ENCODE peak calls at places on chromosome X, in five cellular contexts. F is mammary epithelial cell, Y is cardiac muscle cell, G is RWPE2, U is A549. H is an unnamed sample.

GRCh38 chrX:70960728-70961127 is 29.8 kb upstream of the SLC7A3 start:
- DNase-seq in U (peak), G (no peak), Y (no peak), F (no peak), H (no peak)

GRCh38 chrX:136671006-136671610 is 23.1 kb downstream of the CD40LG start:
- DNase-seq in F (no peak), G (no peak), U (no peak), Y (no peak), H (no peak)

GRCh38 chrX:123830309-123830708 is 29.5 kb upstream of the XIAP start:
- DNase-seq in U (peak), F (peak), Y (no peak), G (peak), H (no peak)

GRCh38 chrX:10533686-10534365 is 86.6 kb downstream of the MID1 start:
- DNase-seq in G (no peak), F (peak), U (no peak), Y (no peak), H (no peak)

GRCh38 chrX:110415440-110416167 is 57.0 kb downstream of the RTL9 start:
- DNase-seq in F (peak), G (no peak), Y (no peak), U (no peak), H (no peak)

GRCh38 chrX:97402903-97403302 is 519.2 kb downstream of the RPA4 start:
- DNase-seq in Y (no peak), F (no peak), G (no peak), U (no peak), H (no peak)

GRCh38 chrX:810186-810585 is 179.6 kb downstream of the SHOX start:
- DNase-seq in U (no peak), G (no peak), Y (no peak), F (no peak), H (no peak)

GRCh38 chrX:108584617-108585211 is 145.1 kb downstream of the COL4A5 start:
- DNase-seq in G (no peak), F (peak), Y (peak), U (peak), H (no peak)

GRCh38 chrX:130994671-130995070 is 63.5 kb upstream of the ARHGAP36 start:
- DNase-seq in Y (peak), G (no peak), F (no peak), U (peak), H (no peak)

GRCh38 chrX:41666251-41666650 is 22.5 kb upstream of the GPR34 start:
- DNase-seq in U (no peak), F (no peak), G (no peak), Y (no peak), H (no peak)

GRCh38 chrX:131650637-131651410 is 107.0 kb downstream of the OR13H1 start:
- DNase-seq in U (no peak), G (no peak), Y (no peak), F (peak), H (no peak)

GRCh38 chrX:9467751-9468150 is 2.9 kb downstream of the TBL1X start:
- DNase-seq in Y (peak), F (no peak), G (no peak), U (no peak), H (no peak)

GRCh38 chrX:120274958-120275357 is 24.3 kb downstream of the ZBTB33 start:
- DNase-seq in Y (no peak), U (no peak), F (no peak), G (no peak), H (no peak)

GRCh38 chrX:40008841-40009461 is 88.8 kb downstream of the BCOR start:
- DNase-seq in G (no peak), F (no peak), U (no peak), Y (peak), H (no peak)

GRCh38 chrX:100748133-100748532 is 16.2 kb upstream of the SYTL4 start:
- DNase-seq in U (peak), G (no peak), F (peak), Y (no peak), H (no peak)

GRCh38 chrX:123217077-123217476 is 33.0 kb downstream of the GRIA3 start:
- DNase-seq in U (no peak), Y (no peak), G (no peak), F (no peak), H (no peak)

GRCh38 chrX:39157006-39157405 is 355.7 kb downstream of the MID1IP1 start:
- DNase-seq in F (no peak), Y (peak), G (no peak), U (no peak), H (no peak)

GRCh38 chrX:151896734-151897474 is 15.8 kb upstream of the MAGEA4 start:
- DNase-seq in G (no peak), U (peak), Y (no peak), F (no peak), H (peak)

GRCh38 chrX:49901068-49901467 is 21.3 kb upstream of the CLCN5 start:
- DNase-seq in F (no peak), G (no peak), Y (no peak), U (no peak), H (no peak)

GRCh38 chrX:130594453-130594916 is 192.7 kb downstream of the RBMX2 start:
- DNase-seq in Y (no peak), F (no peak), U (no peak), G (no peak), H (peak)

GRCh38 chrX:22748093-22748999 is 251.4 kb upstream of the DDX53 start:
- DNase-seq in G (no peak), F (peak), Y (peak), U (peak), H (no peak)

GRCh38 chrX:78029663-78030062 is 60.2 kb upstream of the PGAM4 start:
- DNase-seq in F (peak), Y (peak), G (no peak), U (peak), H (peak)

GRCh38 chrX:1239681-1240142 is 27.3 kb upstream of the CRLF2 start:
- DNase-seq in F (no peak), G (peak), U (no peak), Y (no peak), H (no peak)

GRCh38 chrX:126550816-126551215 is 1.8 kb downstream of the DCAF12L1 start:
- DNase-seq in Y (no peak), F (no peak), U (no peak), G (no peak), H (no peak)

GRCh38 chrX:16946361-16946964 is at the start of gene REPS2:
- DNase-seq in F (peak), U (peak), Y (peak), G (peak), H (no peak)

GRCh38 chrX:46447384-46447783 is 97.8 kb downstream of the ZNF674 start:
- DNase-seq in F (no peak), U (no peak), G (no peak), Y (no peak), H (no peak)

GRCh38 chrX:121365572-121366161 is 318.3 kb downstream of the GLUD2 start:
- DNase-seq in G (no peak), Y (no peak), U (no peak), F (no peak), H (no peak)

GRCh38 chrX:154731881-154732280 is 19.0 kb downstream of the GAB3 start:
- DNase-seq in Y (no peak), G (no peak), F (no peak), U (no peak), H (no peak)

DNA sequence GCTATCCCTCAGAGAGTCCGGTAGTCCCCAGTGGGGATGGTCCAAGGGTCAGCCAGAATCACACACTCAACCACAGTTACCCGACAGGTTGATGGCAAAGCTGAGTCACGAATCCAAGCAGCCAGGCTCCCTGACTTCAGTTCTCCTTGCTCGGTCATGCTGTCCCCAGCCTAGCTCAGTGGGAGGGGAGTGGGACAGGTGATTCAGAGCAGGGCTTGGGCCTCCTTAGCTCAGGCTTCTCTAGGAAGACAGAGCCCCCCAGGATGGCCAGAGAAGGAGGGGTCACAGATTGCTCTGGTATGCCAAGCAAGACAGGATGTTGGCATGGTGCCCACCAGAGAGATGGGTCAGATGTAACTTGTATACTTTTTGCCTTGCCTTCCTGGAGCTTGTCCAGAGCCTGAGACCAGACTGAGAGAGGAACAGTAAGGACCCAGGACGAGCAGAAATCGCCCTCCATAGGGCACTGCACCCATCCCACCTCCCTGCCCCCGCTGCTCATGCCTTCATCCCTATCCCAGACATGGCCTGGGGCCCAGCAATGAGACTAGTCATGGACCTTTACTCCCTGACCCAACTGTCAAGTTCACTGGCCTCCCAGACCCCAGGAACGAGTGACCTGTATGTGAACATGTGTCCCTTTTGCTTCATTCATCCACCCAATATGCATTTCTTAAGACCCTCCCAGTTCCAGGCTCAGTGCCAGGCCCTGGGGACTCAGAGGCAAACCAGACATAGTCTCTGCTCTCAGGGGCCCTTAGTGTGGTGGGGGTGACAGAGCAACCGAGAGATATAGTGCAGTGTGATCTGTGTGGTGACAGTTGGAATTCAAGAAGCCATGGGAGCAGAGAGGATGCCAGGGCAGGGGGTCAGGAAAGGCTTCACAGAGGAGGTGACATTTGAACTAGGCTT is 66.8 kb downstream of the EFNB1 start:
- DNase-seq in G (peak), F (peak), Y (peak), U (peak), H (no peak)
- H3K4me3 ChIP-seq in G (no peak), F (no peak), Y (no peak), U (no peak), H (no peak)

DNA sequence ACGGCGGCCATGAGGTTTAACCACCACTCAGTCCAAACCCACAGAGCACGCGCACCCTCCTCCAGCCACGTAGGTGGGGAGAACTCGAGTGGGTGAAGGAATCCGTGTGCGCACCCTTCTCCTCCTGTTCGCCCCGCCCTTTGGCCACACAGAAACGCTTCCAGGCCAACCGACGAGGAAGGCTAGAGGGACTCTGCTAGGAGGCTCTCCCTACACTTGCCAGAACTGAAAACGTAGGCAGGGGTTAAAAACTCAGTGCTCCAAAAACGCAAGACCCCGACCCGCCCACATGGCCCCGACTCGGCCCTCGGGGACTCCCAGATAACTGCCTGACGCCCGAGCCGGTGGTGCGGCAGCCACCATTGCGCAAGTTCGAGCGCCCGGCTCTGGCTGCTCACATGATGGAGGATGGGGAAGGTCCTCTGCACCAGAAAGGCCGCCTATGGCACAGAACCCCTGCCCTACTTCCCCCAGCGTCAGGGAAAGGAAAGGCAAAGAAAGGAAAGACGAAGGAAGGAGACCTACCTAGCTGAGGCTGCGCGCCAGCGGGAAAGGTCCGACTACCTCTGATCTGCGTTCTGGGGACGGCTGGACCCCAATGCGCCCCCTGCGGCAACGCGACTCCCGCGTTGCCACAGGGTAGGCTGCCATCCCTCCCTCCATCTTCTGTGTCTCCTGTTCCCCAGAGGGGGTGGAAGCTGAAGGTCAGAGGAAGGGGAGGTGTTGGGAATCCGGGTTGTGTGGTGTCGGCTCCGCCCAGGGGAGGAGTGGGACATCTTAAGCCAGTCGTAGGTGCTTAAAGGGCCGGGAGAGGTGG is 201.9 kb upstream of the AGTR2 start:
- DNase-seq in G (no peak), U (peak), Y (peak), F (peak), H (no peak)
- TF ChIP-seq CTCF in G (peak), U (peak), Y (peak), F (no peak), H (no peak)

DNA sequence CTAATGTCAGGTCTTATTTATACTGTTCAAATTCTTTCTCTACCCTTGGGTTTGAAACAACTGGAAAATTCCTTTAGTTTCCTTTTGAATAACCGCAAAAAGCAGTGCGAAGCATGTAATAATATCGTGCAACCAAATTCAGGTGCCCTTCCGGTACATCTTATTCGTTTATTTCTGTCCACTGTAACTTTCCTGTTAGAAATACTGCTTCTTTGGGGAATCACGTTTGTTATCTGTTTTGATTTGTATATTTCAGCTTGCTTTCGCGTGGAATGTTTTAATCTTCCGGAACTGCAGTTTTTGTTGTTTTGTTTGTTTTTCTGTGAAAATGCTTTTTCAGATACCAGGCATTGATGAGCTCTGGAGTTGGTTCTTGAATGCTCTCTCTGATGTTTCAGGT is 85.7 kb upstream of the HPRT1 start:
- DNase-seq in Y (no peak), G (no peak), U (peak), F (peak), H (no peak)
- H3K4me3 ChIP-seq in Y (peak), G (peak), U (peak), F (peak), H (peak)

GRCh38 chrX:56564182-56564885 is 907 bp downstream of the UBQLN2 start:
- DNase-seq in G (no peak), F (peak), Y (peak), U (peak), H (no peak)

GRCh38 chrX:56564921-56565861 is 1.8 kb downstream of the UBQLN2 start:
- DNase-seq in G (no peak), F (peak), U (peak), Y (peak), H (no peak)

GRCh38 chrX:56563231-56564116 is at the start of gene UBQLN2:
- DNase-seq in Y (peak), F (peak), G (peak), U (peak), H (peak)
- TF ChIP-seq CTCF in Y (peak), F (no peak), G (peak), U (no peak), H (no peak)

DNA sequence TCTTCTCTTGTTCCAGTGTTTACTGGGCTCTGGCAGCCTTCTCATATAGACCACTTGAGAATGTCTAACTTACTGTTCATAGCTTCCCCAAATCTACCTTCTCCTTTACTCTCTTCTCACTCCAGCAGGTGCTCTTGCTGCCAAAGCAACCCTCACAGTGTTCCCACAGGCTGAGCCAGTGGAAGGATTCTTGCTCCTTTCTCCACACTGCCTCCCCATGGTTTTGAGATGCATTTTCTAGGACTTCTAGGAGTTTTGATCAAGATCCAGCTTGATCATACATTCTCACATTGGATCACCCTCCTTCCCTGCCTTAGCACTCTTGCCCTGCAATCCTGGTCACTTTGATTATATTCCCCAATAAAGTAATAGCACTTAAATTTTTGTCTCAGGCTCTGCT is 230.8 kb downstream of the TMEM47 start:
- DNase-seq in G (no peak), F (no peak), Y (peak), U (no peak), H (no peak)
- H3K4me3 ChIP-seq in G (no peak), F (no peak), Y (no peak), U (no peak), H (no peak)

GRCh38 chrX:115958687-115959359 is 211.7 kb upstream of the AGTR2 start:
- DNase-seq in G (no peak), U (no peak), Y (no peak), F (peak), H (no peak)

GRCh38 chrX:115960440-115961084 is 210.0 kb upstream of the AGTR2 start:
- DNase-seq in Y (no peak), U (peak), G (no peak), F (peak), H (no peak)

GRCh38 chrX:115952417-115953092 is 218.0 kb upstream of the AGTR2 start:
- DNase-seq in Y (no peak), U (no peak), G (no peak), F (no peak), H (no peak)

DNA sequence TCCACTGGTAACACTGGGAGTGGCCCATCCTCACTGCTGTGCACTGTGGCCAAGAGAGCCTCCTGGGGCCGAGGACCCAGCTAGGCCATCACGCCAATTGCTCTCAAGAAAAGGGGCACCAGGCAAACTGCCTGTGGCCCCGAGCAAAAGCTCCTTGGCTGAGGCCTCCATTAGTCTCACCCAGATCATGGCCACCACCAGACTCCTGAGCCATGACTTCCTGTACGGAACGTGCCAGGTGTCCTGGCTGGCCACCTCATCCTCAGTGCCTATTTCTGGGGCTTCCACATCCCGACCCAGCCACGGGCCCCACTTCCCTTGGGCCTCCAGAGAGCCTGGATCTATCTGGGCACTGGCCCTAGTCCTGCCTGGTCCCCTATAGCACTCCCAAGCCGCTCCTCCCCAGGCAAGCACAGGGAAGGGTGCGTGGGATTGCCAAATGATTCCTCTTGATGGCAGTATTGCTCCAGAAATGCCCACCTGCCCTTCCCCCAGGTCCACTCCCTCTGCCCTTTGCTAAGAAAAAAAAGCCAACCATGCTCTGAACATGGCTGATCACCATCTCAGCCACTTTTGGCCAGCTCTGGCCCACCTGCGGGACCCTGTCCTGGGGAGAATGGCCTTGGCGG is 212.6 kb upstream of the AGTR2 start:
- DNase-seq in G (no peak), U (peak), Y (peak), F (no peak), H (no peak)
- TF ChIP-seq CTCF in G (no peak), U (no peak), Y (no peak), F (peak), H (peak)

GRCh38 chrX:103585421-103586313 is at the start of gene TCEAL4:
- DNase-seq in Y (peak), G (no peak), F (peak), U (peak), H (no peak)

GRCh38 chrX:103584606-103585005 is 709 bp upstream of the TCEAL4 start:
- DNase-seq in G (no peak), U (peak), F (no peak), Y (no peak), H (no peak)

GRCh38 chrX:103586314-103586646 is 965 bp downstream of the TCEAL4 start:
- DNase-seq in G (no peak), F (peak), U (no peak), Y (no peak), H (no peak)

GRCh38 chrX:103586659-103587058 is 1.3 kb downstream of the TCEAL4 start:
- DNase-seq in U (no peak), F (no peak), G (no peak), Y (no peak), H (no peak)
- H3K4me3 ChIP-seq in U (peak), F (peak), G (peak), Y (no peak), H (peak)

DNA sequence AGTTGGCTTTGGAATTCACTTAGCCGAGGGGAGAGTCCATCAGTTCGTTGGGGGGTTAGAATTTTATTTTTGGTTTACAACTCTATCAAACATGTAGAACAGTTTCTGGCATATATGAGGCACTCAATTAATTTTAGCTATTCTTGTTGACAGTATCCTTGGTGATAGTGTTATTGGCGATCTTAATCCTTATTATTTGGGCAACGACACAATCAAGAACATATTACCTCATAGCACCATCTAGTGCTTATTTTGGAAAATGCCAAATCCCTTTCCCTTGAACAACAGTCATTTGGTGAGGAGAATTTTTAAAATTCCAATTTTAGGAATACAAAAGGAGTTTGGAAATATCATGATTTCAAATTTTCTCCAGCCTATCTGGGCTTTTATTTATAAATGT is 17.9 kb upstream of the PGRMC1 start:
- DNase-seq in U (no peak), F (no peak), Y (peak), G (no peak), H (no peak)
- TF ChIP-seq CTCF in U (peak), F (peak), Y (peak), G (peak), H (peak)